ENCODE peak calls at places on chromosome 1, in five cellular contexts. One of them, this sample, is unnamed. For H3K4me1, the result is how much of the 10 kb centered on the place peaks cover.

GRCh38 chr1:150578278-150579109 is 916 bp downstream of the MCL1 start:
- DNase-seq in neuronal stem cell: no peak
- DNase-seq in small intestine: peak
- DNase-seq in uterus: peak
- DNase-seq in upper lobe of right lung: peak
- DNase-seq in this sample: peak

GRCh38 chr1:114105401-114105979 is 48.2 kb downstream of the SYT6 start:
- DNase-seq in neuronal stem cell: no peak
- DNase-seq in small intestine: no peak
- DNase-seq in uterus: no peak
- DNase-seq in upper lobe of right lung: no peak
- DNase-seq in this sample: no peak

GRCh38 chr1:229230136-229230892 is 40.6 kb upstream of the RAB4A start:
- DNase-seq in neuronal stem cell: no peak
- DNase-seq in small intestine: no peak
- DNase-seq in uterus: no peak
- DNase-seq in upper lobe of right lung: no peak
- DNase-seq in this sample: no peak

GRCh38 chr1:228141082-228141870 is 1.2 kb downstream of the GUK1 start:
- DNase-seq in neuronal stem cell: no peak
- DNase-seq in small intestine: peak
- DNase-seq in uterus: peak
- DNase-seq in upper lobe of right lung: peak
- DNase-seq in this sample: peak

GRCh38 chr1:95094923-95095322 is 22.2 kb upstream of the ALG14 start:
- DNase-seq in neuronal stem cell: no peak
- DNase-seq in small intestine: no peak
- DNase-seq in uterus: no peak
- DNase-seq in upper lobe of right lung: no peak
- DNase-seq in this sample: no peak

GRCh38 chr1:156870734-156871133 is 10.1 kb downstream of the NTRK1 start:
- DNase-seq in neuronal stem cell: no peak
- DNase-seq in small intestine: no peak
- DNase-seq in uterus: no peak
- DNase-seq in upper lobe of right lung: no peak
- DNase-seq in this sample: no peak

GRCh38 chr1:44318097-44319088 is 36.7 kb downstream of the ERI3 start:
- DNase-seq in neuronal stem cell: no peak
- DNase-seq in small intestine: peak
- DNase-seq in uterus: peak
- DNase-seq in upper lobe of right lung: no peak
- DNase-seq in this sample: peak

GRCh38 chr1:172359531-172359991 is 60.9 kb upstream of the C1orf105 start:
- DNase-seq in neuronal stem cell: no peak
- DNase-seq in small intestine: peak
- DNase-seq in uterus: no peak
- DNase-seq in upper lobe of right lung: no peak
- DNase-seq in this sample: no peak

GRCh38 chr1:50257029-50257428 is 148.3 kb downstream of the ELAVL4 start:
- DNase-seq in neuronal stem cell: no peak
- DNase-seq in small intestine: no peak
- DNase-seq in uterus: no peak
- DNase-seq in upper lobe of right lung: no peak
- DNase-seq in this sample: no peak

GRCh38 chr1:16946646-16947045 is 24.9 kb downstream of the CROCC start:
- DNase-seq in neuronal stem cell: no peak
- DNase-seq in small intestine: no peak
- DNase-seq in uterus: no peak
- DNase-seq in upper lobe of right lung: no peak
- DNase-seq in this sample: no peak

GRCh38 chr1:15304708-15305326 is 57.8 kb downstream of the FHAD1 start:
- DNase-seq in neuronal stem cell: peak
- DNase-seq in small intestine: peak
- DNase-seq in uterus: peak
- DNase-seq in upper lobe of right lung: peak
- DNase-seq in this sample: peak

GRCh38 chr1:29896791-29897725 is 660.7 kb downstream of the PTPRU start:
- DNase-seq in neuronal stem cell: no peak
- DNase-seq in small intestine: no peak
- DNase-seq in uterus: no peak
- DNase-seq in upper lobe of right lung: no peak
- DNase-seq in this sample: no peak

GRCh38 chr1:45892068-45892785 is 88.8 kb downstream of the MAST2 start:
- DNase-seq in neuronal stem cell: no peak
- DNase-seq in small intestine: peak
- DNase-seq in uterus: no peak
- DNase-seq in upper lobe of right lung: no peak
- DNase-seq in this sample: peak
- H3K4me3 ChIP-seq in neuronal stem cell: no peak
- H3K4me3 ChIP-seq in small intestine: no peak
- H3K4me3 ChIP-seq in uterus: no peak
- H3K4me3 ChIP-seq in upper lobe of right lung: peak
- H3K4me3 ChIP-seq in this sample: no peak

DNA sequence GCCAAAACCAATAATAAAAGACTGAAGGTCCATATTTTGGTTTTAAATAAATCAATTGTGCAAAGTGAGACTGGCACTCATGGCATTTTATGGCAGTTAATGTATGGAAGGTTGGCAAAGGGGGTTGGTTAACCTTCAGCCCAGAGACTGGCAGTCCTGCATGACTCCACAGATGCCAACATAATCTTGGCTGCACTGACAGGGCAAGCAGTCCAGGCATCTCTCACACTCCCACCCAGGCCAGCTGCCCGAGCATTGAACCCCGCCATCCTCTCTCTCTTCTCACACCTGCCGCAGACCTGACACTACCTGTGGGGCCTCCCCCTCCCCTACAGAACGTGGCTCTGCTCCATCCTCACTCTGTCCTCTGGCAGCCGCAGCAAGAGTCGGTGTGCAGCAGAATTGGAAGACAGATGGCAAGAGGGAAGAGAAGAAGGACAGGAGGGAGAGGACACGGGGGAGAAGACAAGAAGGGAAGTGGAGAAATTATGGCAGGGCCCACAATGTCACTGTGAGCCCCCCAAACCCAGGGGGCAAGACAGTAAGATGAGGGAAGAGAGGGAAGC is 43.7 kb downstream of the ITPKB start:
- DNase-seq in neuronal stem cell: no peak
- DNase-seq in small intestine: no peak
- DNase-seq in uterus: no peak
- DNase-seq in upper lobe of right lung: no peak
- DNase-seq in this sample: no peak
- H3K4me1 ChIP-seq in neuronal stem cell: under half
- H3K4me1 ChIP-seq in small intestine: under half
- H3K4me1 ChIP-seq in uterus: under half
- H3K4me1 ChIP-seq in upper lobe of right lung: under half
- H3K4me1 ChIP-seq in this sample: under half

DNA sequence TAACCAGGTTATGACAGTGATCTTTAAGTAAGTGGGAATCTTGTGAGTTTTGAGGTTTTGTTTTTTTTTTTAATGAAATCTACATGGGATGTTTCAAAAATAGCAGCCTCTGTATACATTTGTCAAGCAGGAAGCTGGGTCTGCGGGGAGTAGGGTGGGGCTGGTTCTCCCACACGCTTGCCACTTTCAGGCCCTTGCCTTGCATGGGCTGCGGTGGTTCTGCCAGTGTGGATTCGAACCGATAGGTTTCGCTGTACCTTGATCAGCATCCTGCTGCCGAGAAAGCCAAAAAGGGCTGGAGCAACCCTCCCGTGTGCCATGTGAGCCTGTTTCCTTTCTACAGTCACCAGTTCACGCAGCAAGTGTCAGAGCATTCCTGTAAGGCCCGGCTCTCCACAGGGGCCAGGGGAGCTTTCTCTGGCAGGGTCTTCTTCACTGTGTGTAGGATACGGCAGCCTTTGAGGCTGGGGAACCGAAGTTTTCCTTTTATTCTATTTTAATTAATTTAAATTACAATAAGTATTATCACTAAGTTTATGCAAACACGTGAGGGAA is 79.2 kb upstream of the SAMD11 start:
- DNase-seq in neuronal stem cell: no peak
- DNase-seq in small intestine: no peak
- DNase-seq in uterus: no peak
- DNase-seq in upper lobe of right lung: no peak
- DNase-seq in this sample: no peak
- H3K27ac ChIP-seq in neuronal stem cell: no peak
- H3K27ac ChIP-seq in small intestine: no peak
- H3K27ac ChIP-seq in uterus: no peak
- H3K27ac ChIP-seq in upper lobe of right lung: no peak
- H3K27ac ChIP-seq in this sample: no peak

GRCh38 chr1:197140123-197140522 is 6.3 kb downstream of the ASPM start:
- DNase-seq in neuronal stem cell: no peak
- DNase-seq in small intestine: no peak
- DNase-seq in uterus: no peak
- DNase-seq in upper lobe of right lung: no peak
- DNase-seq in this sample: peak

GRCh38 chr1:197139169-197139568 is 7.3 kb downstream of the ASPM start:
- DNase-seq in neuronal stem cell: no peak
- DNase-seq in small intestine: no peak
- DNase-seq in uterus: no peak
- DNase-seq in upper lobe of right lung: no peak
- DNase-seq in this sample: no peak

GRCh38 chr1:197145451-197146029 is 929 bp downstream of the ASPM start:
- DNase-seq in neuronal stem cell: no peak
- DNase-seq in small intestine: no peak
- DNase-seq in uterus: no peak
- DNase-seq in upper lobe of right lung: no peak
- DNase-seq in this sample: no peak

GRCh38 chr1:197144570-197145325 is 1.7 kb downstream of the ASPM start:
- DNase-seq in neuronal stem cell: no peak
- DNase-seq in small intestine: no peak
- DNase-seq in uterus: no peak
- DNase-seq in upper lobe of right lung: no peak
- DNase-seq in this sample: no peak

GRCh38 chr1:197141556-197141955 is 4.9 kb downstream of the ASPM start:
- DNase-seq in neuronal stem cell: no peak
- DNase-seq in small intestine: no peak
- DNase-seq in uterus: no peak
- DNase-seq in upper lobe of right lung: no peak
- DNase-seq in this sample: no peak
- H3K4me3 ChIP-seq in neuronal stem cell: no peak
- H3K4me3 ChIP-seq in small intestine: no peak
- H3K4me3 ChIP-seq in uterus: no peak
- H3K4me3 ChIP-seq in upper lobe of right lung: no peak
- H3K4me3 ChIP-seq in this sample: no peak

DNA sequence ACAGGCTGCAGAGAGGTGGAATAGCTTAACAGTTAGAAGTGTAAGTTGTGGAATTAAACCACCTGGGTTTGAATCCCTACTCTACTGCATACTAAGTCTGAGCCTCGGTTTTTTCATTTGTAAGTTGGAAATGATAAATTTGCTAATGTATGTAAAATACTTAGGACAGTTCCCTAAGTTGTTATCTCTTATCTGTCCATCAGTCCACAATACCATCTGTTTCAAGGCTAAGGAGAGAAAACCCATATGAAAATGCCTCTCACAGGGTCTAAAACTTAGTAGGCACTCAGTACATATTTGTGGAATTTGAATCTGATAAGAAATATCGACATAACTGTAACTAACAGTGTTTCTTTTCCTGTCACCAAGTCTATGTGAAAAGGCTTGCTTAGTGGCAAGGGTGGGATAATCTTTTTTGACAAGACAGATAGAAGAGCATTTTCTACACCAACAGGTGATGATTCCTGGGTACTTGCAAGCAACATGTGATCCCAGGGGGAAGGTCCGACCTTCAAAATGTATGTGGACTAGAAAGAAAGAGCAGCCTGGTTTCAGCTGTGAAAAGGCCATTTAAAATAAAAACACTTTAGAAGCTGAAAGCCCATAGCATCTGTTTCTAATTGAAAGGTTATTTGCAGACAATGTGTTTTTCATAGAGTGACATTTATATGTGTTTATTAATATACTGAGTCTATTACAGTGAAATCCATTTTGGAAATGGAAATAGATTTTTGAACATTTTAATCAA is 202.9 kb downstream of the HHAT start:
- DNase-seq in neuronal stem cell: no peak
- DNase-seq in small intestine: no peak
- DNase-seq in uterus: no peak
- DNase-seq in upper lobe of right lung: no peak
- DNase-seq in this sample: no peak
- H3K4me1 ChIP-seq in neuronal stem cell: under half
- H3K4me1 ChIP-seq in small intestine: under half
- H3K4me1 ChIP-seq in uterus: under half
- H3K4me1 ChIP-seq in upper lobe of right lung: under half
- H3K4me1 ChIP-seq in this sample: under half

This sample was measured in SJSA1.